ENCODE peak calls at places on chromosome 7, in seven cellular contexts. K, R, Q, N, H, D and T are unnamed samples.

GRCh38 chr7:51010534-51010933 is 227.8 kb upstream of the GRB10 start:
- DNase-seq in D (no peak), H (no peak), R (no peak), K (no peak), N (no peak), Q (no peak), T (peak)

GRCh38 chr7:81684513-81685262 is 85.2 kb downstream of the HGF start:
- DNase-seq in H (peak), N (no peak), K (peak), R (no peak), D (no peak), Q (peak), T (no peak)

GRCh38 chr7:99272476-99273045 is at the start of gene MYH16:
- DNase-seq in Q (no peak), D (no peak), N (no peak), K (no peak), R (no peak), H (peak), T (no peak)

GRCh38 chr7:34849163-34849960 is 187.9 kb downstream of the DPY19L1 start:
- DNase-seq in Q (peak), N (no peak), R (no peak), H (no peak), K (no peak), D (no peak), T (no peak)

GRCh38 chr7:91913612-91914011 is 27.1 kb upstream of the AKAP9 start:
- DNase-seq in Q (peak), D (no peak), K (no peak), N (no peak), R (no peak), H (peak), T (no peak)

GRCh38 chr7:78777844-78778243 is 675.6 kb downstream of the MAGI2 start:
- DNase-seq in Q (peak), D (no peak), H (peak), N (no peak), K (no peak), R (no peak), T (no peak)

GRCh38 chr7:47713595-47713994 is 131.7 kb upstream of the TNS3 start:
- DNase-seq in H (no peak), N (no peak), Q (no peak), K (no peak), D (no peak), R (no peak), T (no peak)

GRCh38 chr7:68438811-68439210 is 1159.5 kb upstream of the AUTS2 start:
- DNase-seq in K (no peak), N (no peak), D (no peak), R (no peak), H (no peak), Q (no peak), T (no peak)

GRCh38 chr7:3910041-3910440 is 609.0 kb downstream of the SDK1 start:
- DNase-seq in D (no peak), H (no peak), Q (no peak), N (no peak), K (no peak), R (no peak), T (no peak)

GRCh38 chr7:114875171-114875570 is 46.7 kb upstream of the MDFIC start:
- DNase-seq in R (no peak), K (no peak), H (no peak), Q (no peak), D (no peak), N (no peak), T (no peak)

GRCh38 chr7:106312099-106312871 is 27.5 kb upstream of the NAMPT start:
- DNase-seq in N (no peak), H (peak), Q (no peak), K (no peak), D (no peak), R (no peak), T (no peak)

GRCh38 chr7:117186631-117187030 is 136.2 kb downstream of the WNT2 start:
- DNase-seq in N (no peak), R (no peak), K (no peak), Q (no peak), D (no peak), H (no peak), T (no peak)

GRCh38 chr7:116570306-116570705 is 45.5 kb downstream of the CAV1 start:
- DNase-seq in R (no peak), K (no peak), Q (peak), N (no peak), D (no peak), H (no peak), T (no peak)

GRCh38 chr7:30502470-30503251 is 2.0 kb downstream of the GGCT start:
- DNase-seq in Q (no peak), K (no peak), H (no peak), N (no peak), R (no peak), D (no peak), T (no peak)

GRCh38 chr7:51316666-51317581 is at the start of gene COBL:
- DNase-seq in N (no peak), D (no peak), R (peak), Q (no peak), K (peak), H (no peak), T (no peak)

GRCh38 chr7:33824911-33825459 is 80.4 kb upstream of the BMPER start:
- DNase-seq in D (no peak), R (no peak), N (no peak), H (no peak), Q (peak), K (no peak), T (no peak)

GRCh38 chr7:65265959-65266519 is 107.6 kb upstream of the ZNF92 start:
- DNase-seq in H (no peak), R (no peak), D (no peak), Q (no peak), N (no peak), K (no peak), T (no peak)

GRCh38 chr7:113128028-113128427 is 9.7 kb upstream of the SMIM30 start:
- DNase-seq in Q (no peak), H (peak), R (no peak), N (no peak), K (no peak), D (no peak), T (no peak)

GRCh38 chr7:27095897-27096755 is at the start of gene HOXA1:
- DNase-seq in Q (peak), K (peak), D (peak), R (peak), N (peak), H (peak), T (peak)

GRCh38 chr7:129748710-129749109 is 137.2 kb downstream of the NRF1 start:
- DNase-seq in R (no peak), H (peak), Q (peak), D (no peak), K (no peak), N (no peak), T (no peak)

GRCh38 chr7:24715661-24716479 is 41.4 kb downstream of the GSDME start:
- DNase-seq in Q (peak), N (no peak), H (peak), R (peak), K (no peak), D (peak), T (peak)

GRCh38 chr7:26441640-26442277 is 150.1 kb downstream of the SNX10 start:
- DNase-seq in H (no peak), N (no peak), R (peak), D (no peak), Q (no peak), K (no peak), T (no peak)